ENCODE peak calls at places on chromosomes 5 and 9, in nine cellular contexts. O is Jurkat, Clone E6-1; L is NCI-H2081; N is OCI-LY7; H is NCI-H1105 treated with DMSO at 0.1 percent for 48 hours; R is SW480; S is HEK293T; T is left cardiac atrium; P is RWPE1. E is an unnamed sample.

GRCh38 chr5:108212775-108213346 is 169.0 kb downstream of the FBXL17 start:
- DNase-seq in O (no peak), L (no peak), N (no peak), H (no peak), R (no peak), S (no peak), T (no peak), P (no peak), E (peak; percentile 75)

GRCh38 chr5:136522217-136522956 is 157.0 kb upstream of the TRPC7 start:
- DNase-seq in O (no peak), L (no peak), N (no peak), H (no peak), R (no peak), S (no peak), T (no peak), P (no peak), E (no peak)

GRCh38 chr9:91101598-91102168 is 260.0 kb downstream of the AUH start:
- DNase-seq in O (peak; percentile 97), L (no peak), N (peak; percentile 82), H (no peak), R (peak; percentile 93), S (no peak), T (no peak), P (no peak), E (no peak)

GRCh38 chr5:14204785-14205321 is 61.7 kb downstream of the TRIO start:
- DNase-seq in O (no peak), L (peak; percentile 85), N (peak; percentile 47), H (no peak), R (peak; percentile 50), S (no peak), T (peak; percentile 75), P (peak; percentile 51), E (peak; percentile 68)

GRCh38 chr5:73617510-73618279 is 8.3 kb upstream of the ARHGEF28 start:
- DNase-seq in O (no peak), L (no peak), N (no peak), H (no peak), R (no peak), S (no peak), T (no peak), P (no peak), E (peak; percentile 41)

GRCh38 chr9:95459218-95459617 is 57.6 kb downstream of the PTCH1 start:
- DNase-seq in O (no peak), L (no peak), N (no peak), H (peak; percentile 55), R (no peak), S (no peak), T (no peak), P (no peak), E (no peak)

GRCh38 chr9:128250839-128251558 is 24.8 kb downstream of the GOLGA2 start:
- DNase-seq in O (no peak), L (no peak), N (no peak), H (no peak), R (no peak), S (no peak), T (no peak), P (no peak), E (no peak)

GRCh38 chr5:137605377-137605776 is 106.3 kb upstream of the SPOCK1 start:
- DNase-seq in O (no peak), L (peak; percentile 24), N (no peak), H (no peak), R (peak; percentile 30), S (no peak), T (no peak), P (peak; percentile 26), E (peak; percentile 37)

GRCh38 chr5:83549681-83550080 is 78.1 kb downstream of the VCAN start:
- DNase-seq in O (no peak), L (no peak), N (no peak), H (no peak), R (no peak), S (no peak), T (no peak), P (no peak), E (no peak)

GRCh38 chr9:130289711-130290241 is 24.2 kb downstream of the HMCN2 start:
- DNase-seq in O (no peak), L (no peak), N (no peak), H (no peak), R (no peak), S (no peak), T (no peak), P (no peak), E (no peak)

GRCh38 chr5:139631520-139632165 is 16.5 kb upstream of the CXXC5 start:
- DNase-seq in O (no peak), L (no peak), N (no peak), H (no peak), R (no peak), S (no peak), T (no peak), P (no peak), E (no peak)

GRCh38 chr9:21402387-21403247 is 6.3 kb upstream of the IFNA8 start:
- DNase-seq in O (no peak), L (no peak), N (no peak), H (no peak), R (no peak), S (peak; percentile 71), T (no peak), P (no peak), E (no peak)

GRCh38 chr9:96875460-96876142 is 21.3 kb upstream of the ZNF782 start:
- DNase-seq in O (peak; percentile 90), L (peak; percentile 91), N (peak; percentile 92), H (peak; percentile 98), R (peak; percentile 96), S (peak; percentile 88), T (peak; percentile 62), P (peak; percentile 92), E (peak; percentile 72)

GRCh38 chr5:76025069-76025468 is 58.1 kb upstream of the SV2C start:
- DNase-seq in O (no peak), L (no peak), N (no peak), H (peak; percentile 73), R (no peak), S (no peak), T (no peak), P (no peak), E (no peak)

GRCh38 chr9:17810728-17811634 is 232.1 kb downstream of the SH3GL2 start:
- DNase-seq in O (peak; percentile 45), L (peak; percentile 77), N (peak; percentile 68), H (peak; percentile 32), R (peak; percentile 34), S (peak; percentile 19), T (peak; percentile 65), P (peak; percentile 47), E (peak; percentile 69)

GRCh38 chr9:95103385-95104087 is 214.0 kb downstream of the FANCC start:
- DNase-seq in O (no peak), L (no peak), N (no peak), H (no peak), R (no peak), S (no peak), T (no peak), P (no peak), E (no peak)

GRCh38 chr5:9924614-9925013 is 294.5 kb upstream of the TAS2R1 start:
- DNase-seq in O (no peak), L (no peak), N (no peak), H (no peak), R (peak; percentile 32), S (no peak), T (no peak), P (peak; percentile 79), E (peak; percentile 99)

GRCh38 chr9:136981588-136982231 is 1.1 kb upstream of the LCNL1 start:
- DNase-seq in O (no peak), L (no peak), N (no peak), H (no peak), R (no peak), S (no peak), T (peak; percentile 79), P (no peak), E (no peak)

GRCh38 chr9:134864821-134865190 is 15.8 kb upstream of the FCN2 start:
- DNase-seq in O (no peak), L (no peak), N (no peak), H (no peak), R (no peak), S (no peak), T (no peak), P (no peak), E (no peak)

GRCh38 chr9:93894691-93895079 is 60.5 kb downstream of the BARX1 start:
- DNase-seq in O (no peak), L (no peak), N (no peak), H (no peak), R (no peak), S (no peak), T (peak; percentile 11), P (no peak), E (no peak)

GRCh38 chr5:37248387-37248969 is 698 bp downstream of the CPLANE1 start:
- DNase-seq in O (no peak), L (peak; percentile 47), N (no peak), H (no peak), R (no peak), S (no peak), T (no peak), P (no peak), E (no peak)

GRCh38 chr9:93205896-93206575 is 22.1 kb downstream of the WNK2 start:
- DNase-seq in O (no peak), L (no peak), N (no peak), H (no peak), R (no peak), S (no peak), T (peak; percentile 30), P (no peak), E (no peak)

GRCh38 chr5:104299998-104300706 is 737.6 kb upstream of the NUDT12 start:
- DNase-seq in O (no peak), L (no peak), N (no peak), H (no peak), R (no peak), S (no peak), T (no peak), P (no peak), E (peak; percentile 62)

GRCh38 chr9:132703336-132703735 is 33.1 kb downstream of the GTF3C4 start:
- DNase-seq in O (no peak), L (no peak), N (no peak), H (no peak), R (no peak), S (no peak), T (no peak), P (peak; percentile 26), E (peak; percentile 56)

GRCh38 chr9:78437721-78438610 is 141.0 kb downstream of the PSAT1 start:
- DNase-seq in O (no peak), L (no peak), N (no peak), H (no peak), R (no peak), S (no peak), T (no peak), P (no peak), E (no peak)

GRCh38 chr9:95821999-95822398 is 53.5 kb upstream of the ERCC6L2 start:
- DNase-seq in O (no peak), L (no peak), N (no peak), H (no peak), R (no peak), S (no peak), T (no peak), P (no peak), E (no peak)

GRCh38 chr9:80157561-80157983 is 585.8 kb downstream of the TLE4 start:
- DNase-seq in O (no peak), L (peak; percentile 19), N (no peak), H (peak; percentile 3), R (no peak), S (no peak), T (no peak), P (no peak), E (no peak)

GRCh38 chr5:110092955-110093785 is 403.4 kb downstream of the MAN2A1 start:
- DNase-seq in O (no peak), L (no peak), N (no peak), H (no peak), R (no peak), S (no peak), T (no peak), P (no peak), E (no peak)

GRCh38 chr5:56415356-56415765 is 182.2 kb upstream of the ANKRD55 start:
- DNase-seq in O (no peak), L (no peak), N (peak; percentile 93), H (no peak), R (no peak), S (no peak), T (peak; percentile 63), P (no peak), E (no peak)

GRCh38 chr5:111348659-111349058 is 124.5 kb downstream of the CAMK4 start:
- DNase-seq in O (no peak), L (no peak), N (no peak), H (no peak), R (no peak), S (no peak), T (no peak), P (no peak), E (no peak)

GRCh38 chr5:40431734-40432133 is 248.0 kb upstream of the PTGER4 start:
- DNase-seq in O (no peak), L (no peak), N (no peak), H (no peak), R (no peak), S (no peak), T (no peak), P (no peak), E (peak; percentile 6)

E was measured in PC-3.